ENCODE peak calls at places on chromosomes 4 and X, in four cellular contexts. V, T, F and O are unnamed samples.
A peak's percentile ranks its signal among the peaks of the same experiment; 100 is the strongest.

GRCh38 chr4:152363904-152364303 is 172.0 kb downstream of the FBXW7 start:
- DNase-seq in V (no peak), T (no peak), F (no peak), O (no peak)

GRCh38 chr4:117331817-117332216 is 246.4 kb upstream of the TRAM1L1 start:
- DNase-seq in V (no peak), T (no peak), F (no peak), O (no peak)

GRCh38 chr4:70938087-70938486 is 35.9 kb downstream of the MOB1B start:
- DNase-seq in V (no peak), T (no peak), F (no peak), O (no peak)

GRCh38 chrX:53422091-53422914 is at the start of the genes RIBC1 and SMC1A:
- DNase-seq in V (peak; percentile 96), T (peak; percentile 97), F (peak; percentile 99), O (peak; percentile 95)

GRCh38 chr4:48863728-48864127 is 32.8 kb downstream of the OCIAD1 start:
- DNase-seq in V (no peak), T (no peak), F (no peak), O (no peak)

GRCh38 chr4:5956285-5957021 is 61.8 kb downstream of the C4orf50 start:
- DNase-seq in V (peak; percentile 99), T (no peak), F (no peak), O (peak; percentile 59)

GRCh38 chrX:115357316-115357715 is 67.8 kb downstream of the LUZP4 start:
- DNase-seq in V (no peak), T (no peak), F (no peak), O (no peak)

GRCh38 chr4:17636696-17637351 is 22.4 kb downstream of the MED28 start:
- DNase-seq in V (peak; percentile 76), T (peak; percentile 89), F (peak; percentile 80), O (peak; percentile 79)

GRCh38 chr4:166535865-166536264 is 662.8 kb downstream of the TLL1 start:
- DNase-seq in V (no peak), T (no peak), F (no peak), O (no peak)

GRCh38 chrX:18955676-18956075 is 28.2 kb downstream of the PHKA2 start:
- DNase-seq in V (no peak), T (no peak), F (no peak), O (no peak)

GRCh38 chrX:20432746-20433374 is 166.2 kb upstream of the RPS6KA3 start:
- DNase-seq in V (no peak), T (peak; percentile 3), F (no peak), O (no peak)

GRCh38 chrX:126985027-126985426 is 165.5 kb downstream of the PRR32 start:
- DNase-seq in V (no peak), T (no peak), F (no peak), O (no peak)

GRCh38 chr4:53150631-53151488 is 215.0 kb downstream of the SCFD2 start:
- DNase-seq in V (no peak), T (no peak), F (peak; percentile 51), O (no peak)

GRCh38 chr4:136524039-136524438 is 1008.3 kb downstream of the PCDH18 start:
- DNase-seq in V (no peak), T (no peak), F (no peak), O (no peak)

GRCh38 chrX:2705036-2705435 is 13.9 kb downstream of the CD99 start:
- DNase-seq in V (no peak), T (no peak), F (no peak), O (no peak)

GRCh38 chrX:71181558-71181909 is 36.9 kb downstream of the NLGN3 start:
- DNase-seq in V (no peak), T (no peak), F (no peak), O (no peak)

GRCh38 chr4:72019688-72020087 is 12.1 kb upstream of the NPFFR2 start:
- DNase-seq in V (no peak), T (no peak), F (no peak), O (no peak)

GRCh38 chrX:38045697-38046096 is 39.3 kb downstream of the SYTL5 start:
- DNase-seq in V (no peak), T (no peak), F (no peak), O (no peak)

GRCh38 chrX:108139303-108139702 is 47.7 kb downstream of the ATG4A start:
- DNase-seq in V (no peak), T (no peak), F (peak; percentile 51), O (no peak)

GRCh38 chrX:3697701-3698279 is 15.7 kb downstream of the PRKX start:
- DNase-seq in V (no peak), T (peak; percentile 81), F (no peak), O (no peak)

GRCh38 chrX:47854474-47854873 is 17.8 kb downstream of the ZNF81 start:
- DNase-seq in V (no peak), T (peak; percentile 53), F (peak; percentile 65), O (peak; percentile 45)

GRCh38 chrX:131985526-131986049 is 37.5 kb upstream of the STK26 start:
- DNase-seq in V (no peak), T (no peak), F (peak; percentile 47), O (no peak)

GRCh38 chr4:110073045-110073845 is 125.2 kb downstream of the ELOVL6 start:
- DNase-seq in V (no peak), T (no peak), F (no peak), O (peak; percentile 75)

GRCh38 chr4:116357758-116358157 is 727.6 kb downstream of the TRAM1L1 start:
- DNase-seq in V (no peak), T (no peak), F (peak; percentile 69), O (no peak)

GRCh38 chr4:146049802-146050201 is 111.2 kb upstream of the ZNF827 start:
- DNase-seq in V (no peak), T (no peak), F (no peak), O (no peak)

GRCh38 chr4:88162636-88163035 is 4.2 kb upstream of the ABCG2 start:
- DNase-seq in V (no peak), T (no peak), F (no peak), O (no peak)

GRCh38 chr4:156906325-156906724 is 65.3 kb downstream of the PDGFC start:
- DNase-seq in V (no peak), T (no peak), F (no peak), O (no peak)

GRCh38 chr4:168409089-168409801 is 71.0 kb downstream of the DDX60L start:
- DNase-seq in V (no peak), T (no peak), F (no peak), O (no peak)

GRCh38 chrX:128106630-128107029 is 54.4 kb upstream of the ACTRT1 start:
- DNase-seq in V (no peak), T (no peak), F (peak; percentile 54), O (no peak)

GRCh38 chr4:108650212-108651067 is at the start of gene OSTC:
- DNase-seq in V (peak; percentile 94), T (peak; percentile 97), F (peak; percentile 93), O (peak; percentile 94)

GRCh38 chr4:27006247-27006603 is 145.6 kb downstream of the STIM2 start:
- DNase-seq in V (no peak), T (no peak), F (no peak), O (no peak)

GRCh38 chr4:154433543-154433942 is 58.1 kb downstream of the DCHS2 start:
- DNase-seq in V (no peak), T (no peak), F (no peak), O (no peak)

GRCh38 chr4:105965183-105965800 is 70.0 kb downstream of the NPNT start:
- DNase-seq in V (no peak), T (no peak), F (no peak), O (no peak)

GRCh38 chr4:72383439-72383838 is 185.6 kb downstream of the ADAMTS3 start:
- DNase-seq in V (no peak), T (no peak), F (no peak), O (no peak)

GRCh38 chrX:75547783-75548182 is 24.9 kb upstream of the ZDHHC15 start:
- DNase-seq in V (no peak), T (peak; percentile 43), F (peak; percentile 90), O (peak; percentile 43)